ENCODE peak calls at places on chromosomes 3 and 15, in eight cellular contexts. H, T, F, U, D, L, P and O are unnamed samples.

GRCh38 chr3:66816110-66816761 is 181.9 kb upstream of the KBTBD8 start:
- DNase-seq in H (no peak), T (peak), F (peak), U (peak), D (no peak), L (no peak), P (peak), O (peak)

GRCh38 chr3:50174947-50175524 is 16.4 kb upstream of the GNAT1 start:
- DNase-seq in H (no peak), T (no peak), F (no peak), U (no peak), D (no peak), L (no peak), P (no peak), O (no peak)

GRCh38 chr3:193590088-193590856 is 2.7 kb upstream of the OPA1 start:
- DNase-seq in H (no peak), T (peak), F (no peak), U (peak), D (no peak), L (peak), P (peak), O (no peak)

GRCh38 chr3:188061133-188061532 is 92.8 kb upstream of the LPP start:
- DNase-seq in H (no peak), T (peak), F (no peak), U (peak), D (no peak), L (peak), P (peak), O (no peak)

GRCh38 chr3:15330031-15330596 is 2.3 kb downstream of the SH3BP5 start:
- DNase-seq in H (no peak), T (peak), F (peak), U (peak), D (no peak), L (no peak), P (no peak), O (no peak)

GRCh38 chr3:192892981-192893827 is 24.5 kb downstream of the MB21D2 start:
- DNase-seq in H (peak), T (peak), F (peak), U (no peak), D (peak), L (peak), P (peak), O (peak)

GRCh38 chr15:75732206-75732808 is 19.7 kb upstream of the CSPG4 start:
- DNase-seq in H (no peak), T (no peak), F (no peak), U (no peak), D (no peak), L (no peak), P (no peak), O (no peak)

GRCh38 chr15:73325191-73325980 is 43.4 kb downstream of the HCN4 start:
- DNase-seq in H (no peak), T (no peak), F (peak), U (no peak), D (peak), L (peak), P (no peak), O (peak)

GRCh38 chr3:10280177-10280529 is 12.6 kb downstream of the GHRL start:
- DNase-seq in H (no peak), T (no peak), F (no peak), U (no peak), D (peak), L (no peak), P (peak), O (no peak)

GRCh38 chr3:32835943-32836342 is 18.1 kb downstream of the TRIM71 start:
- DNase-seq in H (no peak), T (no peak), F (no peak), U (no peak), D (peak), L (no peak), P (no peak), O (no peak)

GRCh38 chr3:40911264-40911663 is 288.0 kb upstream of the CTNNB1 start:
- DNase-seq in H (no peak), T (no peak), F (no peak), U (no peak), D (no peak), L (no peak), P (no peak), O (no peak)

GRCh38 chr3:29465836-29466235 is 185.0 kb downstream of the RBMS3 start:
- DNase-seq in H (no peak), T (peak), F (no peak), U (peak), D (no peak), L (no peak), P (no peak), O (no peak)

GRCh38 chr15:79129235-79129634 is 38.7 kb upstream of the RASGRF1 start:
- DNase-seq in H (no peak), T (no peak), F (no peak), U (no peak), D (no peak), L (no peak), P (no peak), O (no peak)

GRCh38 chr3:139482206-139482605 is 5.9 kb upstream of the RBP2 start:
- DNase-seq in H (no peak), T (no peak), F (no peak), U (no peak), D (no peak), L (no peak), P (no peak), O (no peak)

GRCh38 chr3:113405180-113405579 is 36.1 kb downstream of the CFAP44 start:
- DNase-seq in H (no peak), T (peak), F (no peak), U (peak), D (no peak), L (no peak), P (peak), O (peak)

GRCh38 chr15:70435369-70435768 is 328.0 kb downstream of the UACA start:
- DNase-seq in H (no peak), T (no peak), F (peak), U (no peak), D (no peak), L (no peak), P (no peak), O (no peak)

GRCh38 chr3:108183971-108184370 is 38.3 kb downstream of the IFT57 start:
- DNase-seq in H (no peak), T (no peak), F (no peak), U (no peak), D (no peak), L (no peak), P (no peak), O (no peak)

GRCh38 chr3:111691293-111691909 is 96.3 kb upstream of the ZBED2 start:
- DNase-seq in H (no peak), T (peak), F (no peak), U (peak), D (no peak), L (no peak), P (peak), O (peak)

GRCh38 chr15:78225783-78226541 is 8.4 kb downstream of the ACSBG1 start:
- DNase-seq in H (no peak), T (peak), F (peak), U (peak), D (no peak), L (no peak), P (no peak), O (peak)

GRCh38 chr15:79035111-79035601 is 55.4 kb downstream of the RASGRF1 start:
- DNase-seq in H (no peak), T (no peak), F (peak), U (peak), D (peak), L (no peak), P (no peak), O (peak)

GRCh38 chr3:50125541-50126286 is 29.4 kb upstream of the SEMA3F start:
- DNase-seq in H (no peak), T (no peak), F (peak), U (no peak), D (no peak), L (no peak), P (no peak), O (no peak)

GRCh38 chr3:175836622-175837021 is 977.5 kb downstream of the NAALADL2 start:
- DNase-seq in H (no peak), T (no peak), F (no peak), U (no peak), D (peak), L (no peak), P (no peak), O (no peak)

DNA sequence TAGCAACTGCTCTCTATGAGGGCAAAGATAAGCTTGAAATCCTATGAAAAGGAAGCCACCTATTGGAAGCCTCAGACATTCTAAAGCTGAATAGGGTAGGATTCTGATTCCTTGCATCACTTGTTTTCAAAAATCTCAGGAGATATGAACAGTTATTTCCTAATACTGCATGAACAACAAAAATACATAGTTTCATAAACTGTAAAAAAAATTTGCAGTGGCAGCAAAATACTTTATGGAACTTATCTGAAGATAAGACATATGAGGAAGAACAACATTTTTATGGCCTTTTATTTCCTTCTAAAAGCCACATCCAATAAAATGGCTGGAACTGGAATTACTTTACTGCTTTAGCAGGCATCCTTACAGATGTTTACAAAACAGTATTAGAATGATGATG is 29.9 kb downstream of the AP3S2 start:
- DNase-seq in H (no peak), T (peak), F (no peak), U (no peak), D (no peak), L (no peak), P (no peak), O (no peak)
- TF ChIP-seq CTCF in H (no peak), T (no peak), F (no peak), U (peak), D (no peak), L (no peak), P (no peak), O (no peak)

GRCh38 chr15:50180578-50180977 is 1.4 kb upstream of the SLC27A2 start:
- DNase-seq in H (no peak), T (no peak), F (no peak), U (no peak), D (no peak), L (no peak), P (no peak), O (no peak)

GRCh38 chr15:50181206-50181982 is 602 bp upstream of the SLC27A2 start:
- DNase-seq in H (no peak), T (no peak), F (no peak), U (no peak), D (peak), L (no peak), P (no peak), O (no peak)

GRCh38 chr15:50183112-50183794 is 1.3 kb downstream of the SLC27A2 start:
- DNase-seq in H (no peak), T (no peak), F (peak), U (no peak), D (no peak), L (no peak), P (peak), O (peak)

GRCh38 chr15:50182233-50183013 is 427 bp downstream of the SLC27A2 start:
- DNase-seq in H (peak), T (peak), F (peak), U (peak), D (peak), L (peak), P (no peak), O (peak)

GRCh38 chr15:50181983-50182232 is at the start of gene SLC27A2:
- DNase-seq in H (no peak), T (peak), F (no peak), U (no peak), D (no peak), L (peak), P (peak), O (no peak)
- TF ChIP-seq CTCF in H (peak), T (no peak), F (peak), U (peak), D (peak), L (no peak), P (peak), O (peak)

GRCh38 chr3:148075829-148076716 is 621.6 kb upstream of the AGTR1 start:
- DNase-seq in H (no peak), T (peak), F (no peak), U (peak), D (peak), L (peak), P (peak), O (no peak)
- TF ChIP-seq CTCF in H (peak), T (peak), F (peak), U (peak), D (peak), L (peak), P (peak), O (no peak)

GRCh38 chr3:48855681-48856447 is 8.2 kb upstream of the PRKAR2A start:
- DNase-seq in H (no peak), T (no peak), F (no peak), U (no peak), D (no peak), L (no peak), P (no peak), O (no peak)
- TF ChIP-seq CTCF in H (no peak), T (no peak), F (no peak), U (no peak), D (peak), L (no peak), P (no peak), O (no peak)

DNA sequence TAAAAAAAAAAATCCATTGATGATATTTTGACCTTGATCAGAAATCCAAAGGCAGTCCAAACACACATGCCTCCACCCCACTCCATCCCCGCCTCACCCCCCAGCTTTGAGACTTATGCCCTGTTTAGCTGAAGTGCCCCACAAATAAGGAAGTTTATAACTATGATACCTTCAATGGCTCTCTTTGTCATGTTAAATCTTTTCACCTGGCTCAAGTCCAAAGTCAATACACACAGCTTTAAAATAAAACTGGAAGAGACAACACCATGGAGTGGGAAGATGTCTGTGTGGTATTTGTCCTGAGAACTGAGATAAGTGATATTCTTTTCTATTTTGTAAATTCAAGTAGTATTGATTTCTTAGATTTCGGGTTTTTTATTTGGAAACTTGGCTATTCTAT is 5.0 kb downstream of the FOXB1 start:
- DNase-seq in H (no peak), T (no peak), F (no peak), U (no peak), D (no peak), L (peak), P (peak), O (no peak)
- TF ChIP-seq CTCF in H (no peak), T (no peak), F (no peak), U (no peak), D (no peak), L (no peak), P (no peak), O (no peak)

GRCh38 chr3:2927252-2927651 is 182.9 kb downstream of the IL5RA start:
- DNase-seq in H (no peak), T (no peak), F (no peak), U (no peak), D (no peak), L (no peak), P (no peak), O (no peak)

GRCh38 chr3:2920103-2920502 is 190.1 kb downstream of the IL5RA start:
- DNase-seq in H (no peak), T (no peak), F (peak), U (no peak), D (no peak), L (no peak), P (no peak), O (peak)

GRCh38 chr3:2923390-2923789 is 186.8 kb downstream of the IL5RA start:
- DNase-seq in H (no peak), T (no peak), F (no peak), U (no peak), D (no peak), L (peak), P (no peak), O (no peak)

GRCh38 chr3:2921903-2922302 is 188.3 kb downstream of the IL5RA start:
- DNase-seq in H (no peak), T (peak), F (peak), U (no peak), D (no peak), L (peak), P (no peak), O (peak)
- TF ChIP-seq CTCF in H (peak), T (no peak), F (peak), U (no peak), D (peak), L (no peak), P (peak), O (peak)

GRCh38 chr3:173875790-173876189 is 478.2 kb downstream of the NLGN1 start:
- DNase-seq in H (no peak), T (no peak), F (no peak), U (no peak), D (no peak), L (no peak), P (no peak), O (no peak)

GRCh38 chr3:173870976-173871375 is 473.4 kb downstream of the NLGN1 start:
- DNase-seq in H (no peak), T (no peak), F (no peak), U (no peak), D (no peak), L (no peak), P (no peak), O (no peak)

DNA sequence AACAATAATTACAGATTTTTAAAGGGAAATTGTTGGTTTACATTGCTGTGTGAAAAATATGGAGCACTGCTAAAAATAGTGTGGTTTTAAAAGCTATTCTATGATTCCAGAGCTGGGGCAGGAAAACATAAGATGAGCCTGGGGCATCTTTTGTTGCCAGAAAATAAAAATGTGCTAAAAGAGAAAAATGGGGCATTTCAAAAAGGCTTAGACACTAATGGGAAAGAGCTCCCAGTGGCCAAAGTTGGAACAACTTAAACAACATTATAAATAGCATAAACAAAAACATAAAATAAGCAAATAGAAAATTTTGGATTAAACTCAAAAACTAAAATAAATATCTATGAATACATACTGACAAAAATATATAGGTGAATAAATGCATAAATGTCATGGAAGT is 478.9 kb downstream of the NLGN1 start:
- DNase-seq in H (no peak), T (no peak), F (no peak), U (no peak), D (no peak), L (no peak), P (no peak), O (no peak)
- TF ChIP-seq CTCF in H (no peak), T (peak), F (no peak), U (peak), D (peak), L (peak), P (peak), O (no peak)

DNA sequence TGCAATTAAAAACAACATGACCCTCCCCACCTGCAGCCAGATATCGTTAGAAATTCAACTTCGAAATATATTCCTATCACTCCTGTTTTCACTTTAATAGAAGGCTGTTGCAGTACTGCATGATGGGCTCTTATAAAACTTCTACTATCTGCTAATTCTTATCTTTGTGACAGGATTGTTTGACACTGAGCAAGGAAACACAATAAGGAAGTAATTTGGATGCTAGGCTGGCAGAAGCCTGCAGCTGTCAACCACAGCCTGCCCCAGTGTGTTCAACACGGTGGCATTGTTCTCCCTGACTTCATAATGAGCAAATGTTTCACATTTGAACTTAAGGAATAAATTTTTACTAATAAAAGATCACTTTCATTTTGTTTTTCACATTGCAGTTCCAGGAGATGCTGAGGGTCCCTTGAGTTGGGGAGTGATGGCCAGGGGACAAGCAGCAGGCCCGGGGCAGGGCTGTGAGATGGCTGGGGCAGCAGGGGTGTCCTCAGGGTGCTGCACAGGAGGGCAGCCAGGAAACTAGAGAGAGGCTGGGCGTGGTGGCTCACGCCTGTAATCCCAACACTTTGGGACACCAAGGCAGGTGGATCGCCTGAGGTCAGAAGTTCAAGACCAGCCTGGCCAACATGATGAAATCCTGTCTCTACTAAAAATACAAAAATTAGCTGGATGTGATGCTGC is 64.8 kb upstream of the SEC61A1 start:
- DNase-seq in H (no peak), T (no peak), F (no peak), U (no peak), D (no peak), L (no peak), P (no peak), O (no peak)
- TF ChIP-seq CTCF in H (no peak), T (no peak), F (no peak), U (no peak), D (no peak), L (no peak), P (no peak), O (no peak)

DNA sequence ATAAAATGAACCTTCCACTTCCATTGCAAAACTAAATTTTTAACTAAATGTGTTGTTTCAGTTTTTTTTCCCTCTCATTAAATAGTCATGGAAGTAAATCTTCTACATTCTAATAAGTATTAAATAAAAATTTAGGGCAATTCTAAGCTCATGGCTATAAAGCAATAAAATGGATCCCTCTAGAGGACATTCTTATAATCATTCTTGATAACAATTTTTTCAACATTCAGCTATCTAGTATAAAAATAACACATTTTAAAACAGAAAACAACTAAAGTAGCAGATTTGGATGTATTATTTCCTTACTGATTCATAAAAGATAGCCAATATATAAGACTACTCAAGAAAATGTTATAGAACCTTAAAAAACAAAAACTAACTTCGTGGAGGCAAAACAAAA is 393.1 kb downstream of the PLOD2 start:
- DNase-seq in H (no peak), T (peak), F (no peak), U (no peak), D (no peak), L (no peak), P (peak), O (no peak)
- TF ChIP-seq CTCF in H (peak), T (peak), F (no peak), U (peak), D (peak), L (no peak), P (peak), O (no peak)